ENCODE peak calls at places on chromosomes 6 and 20, in nine cellular contexts. One of them, this sample, is unnamed.

GRCh38 chr6:6856538-6857523 is 250.9 kb upstream of the RREB1 start:
- DNase-seq in activated T-helper 2 cell treated with anti-CD3 and anti-CD28 coated beads, Interferon-gamma antibody, Interleukin-2, Interleukin-4, amounts not matched to agents 10 μg/mL and 5 μg/mL and 100 μg/mL, durations not matched to agents 14 hours and 24 hours and 36 hours: peak; percentile 33
- DNase-seq in mesenteric fat pad: no peak
- DNase-seq in EL: peak; percentile 38
- DNase-seq in CD14-positive monocyte: peak; percentile 81
- DNase-seq in NCI-H510A treated with DMSO at 0.1 percent for 48 hours: peak; percentile 3
- DNase-seq in midbrain: peak; percentile 22
- DNase-seq in activated CD4-positive, alpha-beta T cell treated with anti-CD3 and anti-CD28 coated beads, Interleukin-2, amount 50 U/mL, for 24 hours: peak; percentile 32
- DNase-seq in endothelial cell of umbilical vein: no peak
- DNase-seq in this sample: no peak

GRCh38 chr6:76697585-76697984 is 625.1 kb upstream of the IMPG1 start:
- DNase-seq in activated CD4-positive, alpha-beta T cell treated with anti-CD3 and anti-CD28 coated beads, Interleukin-2, amount 50 U/mL, for 24 hours: no peak
- DNase-seq in endothelial cell of umbilical vein: peak; percentile 64
- DNase-seq in EL: peak; percentile 31
- DNase-seq in mesenteric fat pad: no peak
- DNase-seq in NCI-H510A treated with DMSO at 0.1 percent for 48 hours: no peak
- DNase-seq in activated T-helper 2 cell treated with anti-CD3 and anti-CD28 coated beads, Interferon-gamma antibody, Interleukin-2, Interleukin-4, amounts not matched to agents 10 μg/mL and 5 μg/mL and 100 μg/mL, durations not matched to agents 14 hours and 24 hours and 36 hours: no peak
- DNase-seq in CD14-positive monocyte: no peak
- DNase-seq in midbrain: no peak
- DNase-seq in this sample: no peak

GRCh38 chr6:43804550-43805223 is 34.7 kb downstream of the VEGFA start:
- DNase-seq in activated T-helper 2 cell treated with anti-CD3 and anti-CD28 coated beads, Interferon-gamma antibody, Interleukin-2, Interleukin-4, amounts not matched to agents 10 μg/mL and 5 μg/mL and 100 μg/mL, durations not matched to agents 14 hours and 24 hours and 36 hours: no peak
- DNase-seq in mesenteric fat pad: no peak
- DNase-seq in EL: no peak
- DNase-seq in midbrain: no peak
- DNase-seq in CD14-positive monocyte: no peak
- DNase-seq in endothelial cell of umbilical vein: no peak
- DNase-seq in NCI-H510A treated with DMSO at 0.1 percent for 48 hours: peak; percentile 30
- DNase-seq in activated CD4-positive, alpha-beta T cell treated with anti-CD3 and anti-CD28 coated beads, Interleukin-2, amount 50 U/mL, for 24 hours: no peak
- DNase-seq in this sample: peak; percentile 85

GRCh38 chr6:44556046-44556445 is 168.5 kb downstream of the CDC5L start:
- DNase-seq in NCI-H510A treated with DMSO at 0.1 percent for 48 hours: no peak
- DNase-seq in CD14-positive monocyte: no peak
- DNase-seq in activated T-helper 2 cell treated with anti-CD3 and anti-CD28 coated beads, Interferon-gamma antibody, Interleukin-2, Interleukin-4, amounts not matched to agents 10 μg/mL and 5 μg/mL and 100 μg/mL, durations not matched to agents 14 hours and 24 hours and 36 hours: no peak
- DNase-seq in mesenteric fat pad: no peak
- DNase-seq in EL: peak; percentile 11
- DNase-seq in midbrain: no peak
- DNase-seq in activated CD4-positive, alpha-beta T cell treated with anti-CD3 and anti-CD28 coated beads, Interleukin-2, amount 50 U/mL, for 24 hours: no peak
- DNase-seq in endothelial cell of umbilical vein: no peak
- DNase-seq in this sample: no peak

GRCh38 chr6:140979642-140980091 is 1153.1 kb upstream of the GJE1 start:
- DNase-seq in mesenteric fat pad: no peak
- DNase-seq in EL: peak; percentile 72
- DNase-seq in CD14-positive monocyte: no peak
- DNase-seq in NCI-H510A treated with DMSO at 0.1 percent for 48 hours: no peak
- DNase-seq in midbrain: no peak
- DNase-seq in endothelial cell of umbilical vein: peak; percentile 98
- DNase-seq in activated T-helper 2 cell treated with anti-CD3 and anti-CD28 coated beads, Interferon-gamma antibody, Interleukin-2, Interleukin-4, amounts not matched to agents 10 μg/mL and 5 μg/mL and 100 μg/mL, durations not matched to agents 14 hours and 24 hours and 36 hours: no peak
- DNase-seq in activated CD4-positive, alpha-beta T cell treated with anti-CD3 and anti-CD28 coated beads, Interleukin-2, amount 50 U/mL, for 24 hours: no peak
- DNase-seq in this sample: no peak

GRCh38 chr20:59743767-59744485 is 139.6 kb downstream of the PHACTR3 start:
- DNase-seq in mesenteric fat pad: no peak
- DNase-seq in activated CD4-positive, alpha-beta T cell treated with anti-CD3 and anti-CD28 coated beads, Interleukin-2, amount 50 U/mL, for 24 hours: no peak
- DNase-seq in activated T-helper 2 cell treated with anti-CD3 and anti-CD28 coated beads, Interferon-gamma antibody, Interleukin-2, Interleukin-4, amounts not matched to agents 10 μg/mL and 5 μg/mL and 100 μg/mL, durations not matched to agents 14 hours and 24 hours and 36 hours: no peak
- DNase-seq in endothelial cell of umbilical vein: no peak
- DNase-seq in CD14-positive monocyte: no peak
- DNase-seq in midbrain: no peak
- DNase-seq in EL: no peak
- DNase-seq in NCI-H510A treated with DMSO at 0.1 percent for 48 hours: no peak
- DNase-seq in this sample: no peak

GRCh38 chr6:39250507-39250906 is 21.2 kb upstream of the KCNK5 start:
- DNase-seq in activated CD4-positive, alpha-beta T cell treated with anti-CD3 and anti-CD28 coated beads, Interleukin-2, amount 50 U/mL, for 24 hours: no peak
- DNase-seq in EL: no peak
- DNase-seq in CD14-positive monocyte: no peak
- DNase-seq in endothelial cell of umbilical vein: no peak
- DNase-seq in mesenteric fat pad: no peak
- DNase-seq in midbrain: no peak
- DNase-seq in activated T-helper 2 cell treated with anti-CD3 and anti-CD28 coated beads, Interferon-gamma antibody, Interleukin-2, Interleukin-4, amounts not matched to agents 10 μg/mL and 5 μg/mL and 100 μg/mL, durations not matched to agents 14 hours and 24 hours and 36 hours: no peak
- DNase-seq in NCI-H510A treated with DMSO at 0.1 percent for 48 hours: no peak
- DNase-seq in this sample: no peak

GRCh38 chr6:41691426-41692079 is 43.9 kb downstream of the TFEB start:
- DNase-seq in NCI-H510A treated with DMSO at 0.1 percent for 48 hours: no peak
- DNase-seq in activated CD4-positive, alpha-beta T cell treated with anti-CD3 and anti-CD28 coated beads, Interleukin-2, amount 50 U/mL, for 24 hours: no peak
- DNase-seq in midbrain: no peak
- DNase-seq in activated T-helper 2 cell treated with anti-CD3 and anti-CD28 coated beads, Interferon-gamma antibody, Interleukin-2, Interleukin-4, amounts not matched to agents 10 μg/mL and 5 μg/mL and 100 μg/mL, durations not matched to agents 14 hours and 24 hours and 36 hours: no peak
- DNase-seq in EL: no peak
- DNase-seq in endothelial cell of umbilical vein: no peak
- DNase-seq in CD14-positive monocyte: peak; percentile 10
- DNase-seq in mesenteric fat pad: no peak
- DNase-seq in this sample: no peak

GRCh38 chr6:123022980-123023379 is 26.9 kb downstream of the CLVS2 start:
- DNase-seq in CD14-positive monocyte: no peak
- DNase-seq in EL: no peak
- DNase-seq in activated CD4-positive, alpha-beta T cell treated with anti-CD3 and anti-CD28 coated beads, Interleukin-2, amount 50 U/mL, for 24 hours: no peak
- DNase-seq in NCI-H510A treated with DMSO at 0.1 percent for 48 hours: no peak
- DNase-seq in endothelial cell of umbilical vein: no peak
- DNase-seq in mesenteric fat pad: no peak
- DNase-seq in midbrain: no peak
- DNase-seq in activated T-helper 2 cell treated with anti-CD3 and anti-CD28 coated beads, Interferon-gamma antibody, Interleukin-2, Interleukin-4, amounts not matched to agents 10 μg/mL and 5 μg/mL and 100 μg/mL, durations not matched to agents 14 hours and 24 hours and 36 hours: no peak
- DNase-seq in this sample: no peak

GRCh38 chr6:132623446-132623845 is 629 bp downstream of the TAAR2 start:
- DNase-seq in CD14-positive monocyte: no peak
- DNase-seq in endothelial cell of umbilical vein: no peak
- DNase-seq in NCI-H510A treated with DMSO at 0.1 percent for 48 hours: no peak
- DNase-seq in activated CD4-positive, alpha-beta T cell treated with anti-CD3 and anti-CD28 coated beads, Interleukin-2, amount 50 U/mL, for 24 hours: no peak
- DNase-seq in mesenteric fat pad: no peak
- DNase-seq in activated T-helper 2 cell treated with anti-CD3 and anti-CD28 coated beads, Interferon-gamma antibody, Interleukin-2, Interleukin-4, amounts not matched to agents 10 μg/mL and 5 μg/mL and 100 μg/mL, durations not matched to agents 14 hours and 24 hours and 36 hours: no peak
- DNase-seq in EL: no peak
- DNase-seq in midbrain: no peak
- DNase-seq in this sample: no peak

GRCh38 chr20:11777861-11778570 is 139.7 kb upstream of the BTBD3 start:
- DNase-seq in activated T-helper 2 cell treated with anti-CD3 and anti-CD28 coated beads, Interferon-gamma antibody, Interleukin-2, Interleukin-4, amounts not matched to agents 10 μg/mL and 5 μg/mL and 100 μg/mL, durations not matched to agents 14 hours and 24 hours and 36 hours: no peak
- DNase-seq in activated CD4-positive, alpha-beta T cell treated with anti-CD3 and anti-CD28 coated beads, Interleukin-2, amount 50 U/mL, for 24 hours: no peak
- DNase-seq in NCI-H510A treated with DMSO at 0.1 percent for 48 hours: no peak
- DNase-seq in midbrain: no peak
- DNase-seq in endothelial cell of umbilical vein: peak; percentile 79
- DNase-seq in mesenteric fat pad: no peak
- DNase-seq in EL: peak; percentile 68
- DNase-seq in CD14-positive monocyte: no peak
- DNase-seq in this sample: no peak

GRCh38 chr6:33374359-33374910 is 17.2 kb upstream of the KIFC1 start:
- DNase-seq in activated CD4-positive, alpha-beta T cell treated with anti-CD3 and anti-CD28 coated beads, Interleukin-2, amount 50 U/mL, for 24 hours: no peak
- DNase-seq in CD14-positive monocyte: no peak
- DNase-seq in activated T-helper 2 cell treated with anti-CD3 and anti-CD28 coated beads, Interferon-gamma antibody, Interleukin-2, Interleukin-4, amounts not matched to agents 10 μg/mL and 5 μg/mL and 100 μg/mL, durations not matched to agents 14 hours and 24 hours and 36 hours: no peak
- DNase-seq in mesenteric fat pad: no peak
- DNase-seq in EL: no peak
- DNase-seq in NCI-H510A treated with DMSO at 0.1 percent for 48 hours: no peak
- DNase-seq in endothelial cell of umbilical vein: no peak
- DNase-seq in midbrain: no peak
- DNase-seq in this sample: no peak

GRCh38 chr20:25191689-25192088 is 3.8 kb upstream of the ENTPD6 start:
- DNase-seq in activated T-helper 2 cell treated with anti-CD3 and anti-CD28 coated beads, Interferon-gamma antibody, Interleukin-2, Interleukin-4, amounts not matched to agents 10 μg/mL and 5 μg/mL and 100 μg/mL, durations not matched to agents 14 hours and 24 hours and 36 hours: no peak
- DNase-seq in CD14-positive monocyte: no peak
- DNase-seq in midbrain: no peak
- DNase-seq in endothelial cell of umbilical vein: no peak
- DNase-seq in mesenteric fat pad: no peak
- DNase-seq in EL: no peak
- DNase-seq in activated CD4-positive, alpha-beta T cell treated with anti-CD3 and anti-CD28 coated beads, Interleukin-2, amount 50 U/mL, for 24 hours: no peak
- DNase-seq in NCI-H510A treated with DMSO at 0.1 percent for 48 hours: no peak
- DNase-seq in this sample: no peak

GRCh38 chr20:63947638-63948456 is 8.4 kb downstream of the UCKL1 start:
- DNase-seq in endothelial cell of umbilical vein: no peak
- DNase-seq in EL: no peak
- DNase-seq in midbrain: peak; percentile 38
- DNase-seq in activated T-helper 2 cell treated with anti-CD3 and anti-CD28 coated beads, Interferon-gamma antibody, Interleukin-2, Interleukin-4, amounts not matched to agents 10 μg/mL and 5 μg/mL and 100 μg/mL, durations not matched to agents 14 hours and 24 hours and 36 hours: no peak
- DNase-seq in mesenteric fat pad: no peak
- DNase-seq in NCI-H510A treated with DMSO at 0.1 percent for 48 hours: no peak
- DNase-seq in activated CD4-positive, alpha-beta T cell treated with anti-CD3 and anti-CD28 coated beads, Interleukin-2, amount 50 U/mL, for 24 hours: no peak
- DNase-seq in CD14-positive monocyte: no peak
- DNase-seq in this sample: no peak

GRCh38 chr20:63819224-63819917 is 11.7 kb downstream of the ZBTB46 start:
- DNase-seq in activated T-helper 2 cell treated with anti-CD3 and anti-CD28 coated beads, Interferon-gamma antibody, Interleukin-2, Interleukin-4, amounts not matched to agents 10 μg/mL and 5 μg/mL and 100 μg/mL, durations not matched to agents 14 hours and 24 hours and 36 hours: no peak
- DNase-seq in NCI-H510A treated with DMSO at 0.1 percent for 48 hours: no peak
- DNase-seq in midbrain: no peak
- DNase-seq in endothelial cell of umbilical vein: peak; percentile 26
- DNase-seq in CD14-positive monocyte: no peak
- DNase-seq in EL: peak; percentile 39
- DNase-seq in mesenteric fat pad: no peak
- DNase-seq in activated CD4-positive, alpha-beta T cell treated with anti-CD3 and anti-CD28 coated beads, Interleukin-2, amount 50 U/mL, for 24 hours: no peak
- DNase-seq in this sample: peak; percentile 72

GRCh38 chr6:169212436-169212835 is 41.2 kb downstream of the THBS2 start:
- DNase-seq in NCI-H510A treated with DMSO at 0.1 percent for 48 hours: no peak
- DNase-seq in CD14-positive monocyte: no peak
- DNase-seq in endothelial cell of umbilical vein: peak; percentile 31
- DNase-seq in midbrain: no peak
- DNase-seq in activated CD4-positive, alpha-beta T cell treated with anti-CD3 and anti-CD28 coated beads, Interleukin-2, amount 50 U/mL, for 24 hours: no peak
- DNase-seq in mesenteric fat pad: no peak
- DNase-seq in activated T-helper 2 cell treated with anti-CD3 and anti-CD28 coated beads, Interferon-gamma antibody, Interleukin-2, Interleukin-4, amounts not matched to agents 10 μg/mL and 5 μg/mL and 100 μg/mL, durations not matched to agents 14 hours and 24 hours and 36 hours: no peak
- DNase-seq in EL: no peak
- DNase-seq in this sample: no peak

GRCh38 chr6:86477510-86478166 is 459.7 kb upstream of the HTR1E start:
- DNase-seq in activated T-helper 2 cell treated with anti-CD3 and anti-CD28 coated beads, Interferon-gamma antibody, Interleukin-2, Interleukin-4, amounts not matched to agents 10 μg/mL and 5 μg/mL and 100 μg/mL, durations not matched to agents 14 hours and 24 hours and 36 hours: no peak
- DNase-seq in activated CD4-positive, alpha-beta T cell treated with anti-CD3 and anti-CD28 coated beads, Interleukin-2, amount 50 U/mL, for 24 hours: no peak
- DNase-seq in NCI-H510A treated with DMSO at 0.1 percent for 48 hours: peak; percentile 23
- DNase-seq in mesenteric fat pad: no peak
- DNase-seq in CD14-positive monocyte: no peak
- DNase-seq in midbrain: no peak
- DNase-seq in endothelial cell of umbilical vein: no peak
- DNase-seq in EL: no peak
- DNase-seq in this sample: no peak

GRCh38 chr20:10660661-10661060 is 13.1 kb downstream of the JAG1 start:
- DNase-seq in CD14-positive monocyte: no peak
- DNase-seq in activated T-helper 2 cell treated with anti-CD3 and anti-CD28 coated beads, Interferon-gamma antibody, Interleukin-2, Interleukin-4, amounts not matched to agents 10 μg/mL and 5 μg/mL and 100 μg/mL, durations not matched to agents 14 hours and 24 hours and 36 hours: no peak
- DNase-seq in mesenteric fat pad: peak; percentile 83
- DNase-seq in NCI-H510A treated with DMSO at 0.1 percent for 48 hours: no peak
- DNase-seq in activated CD4-positive, alpha-beta T cell treated with anti-CD3 and anti-CD28 coated beads, Interleukin-2, amount 50 U/mL, for 24 hours: no peak
- DNase-seq in midbrain: no peak
- DNase-seq in EL: peak; percentile 24
- DNase-seq in endothelial cell of umbilical vein: no peak
- DNase-seq in this sample: no peak

GRCh38 chr20:21725892-21726291 is 20.4 kb downstream of the PAX1 start:
- DNase-seq in midbrain: no peak
- DNase-seq in NCI-H510A treated with DMSO at 0.1 percent for 48 hours: no peak
- DNase-seq in endothelial cell of umbilical vein: no peak
- DNase-seq in CD14-positive monocyte: no peak
- DNase-seq in EL: no peak
- DNase-seq in activated T-helper 2 cell treated with anti-CD3 and anti-CD28 coated beads, Interferon-gamma antibody, Interleukin-2, Interleukin-4, amounts not matched to agents 10 μg/mL and 5 μg/mL and 100 μg/mL, durations not matched to agents 14 hours and 24 hours and 36 hours: no peak
- DNase-seq in mesenteric fat pad: no peak
- DNase-seq in activated CD4-positive, alpha-beta T cell treated with anti-CD3 and anti-CD28 coated beads, Interleukin-2, amount 50 U/mL, for 24 hours: no peak
- DNase-seq in this sample: no peak

GRCh38 chr6:134740473-134741192 is 209.3 kb downstream of the ALDH8A1 start:
- DNase-seq in CD14-positive monocyte: no peak
- DNase-seq in activated CD4-positive, alpha-beta T cell treated with anti-CD3 and anti-CD28 coated beads, Interleukin-2, amount 50 U/mL, for 24 hours: no peak
- DNase-seq in NCI-H510A treated with DMSO at 0.1 percent for 48 hours: no peak
- DNase-seq in midbrain: no peak
- DNase-seq in activated T-helper 2 cell treated with anti-CD3 and anti-CD28 coated beads, Interferon-gamma antibody, Interleukin-2, Interleukin-4, amounts not matched to agents 10 μg/mL and 5 μg/mL and 100 μg/mL, durations not matched to agents 14 hours and 24 hours and 36 hours: no peak
- DNase-seq in mesenteric fat pad: no peak
- DNase-seq in endothelial cell of umbilical vein: peak; percentile 84
- DNase-seq in EL: peak; percentile 71
- DNase-seq in this sample: no peak

GRCh38 chr6:168032383-168032760 is 34.9 kb downstream of the KIF25 start:
- DNase-seq in mesenteric fat pad: peak; percentile 51
- DNase-seq in NCI-H510A treated with DMSO at 0.1 percent for 48 hours: no peak
- DNase-seq in activated T-helper 2 cell treated with anti-CD3 and anti-CD28 coated beads, Interferon-gamma antibody, Interleukin-2, Interleukin-4, amounts not matched to agents 10 μg/mL and 5 μg/mL and 100 μg/mL, durations not matched to agents 14 hours and 24 hours and 36 hours: no peak
- DNase-seq in activated CD4-positive, alpha-beta T cell treated with anti-CD3 and anti-CD28 coated beads, Interleukin-2, amount 50 U/mL, for 24 hours: no peak
- DNase-seq in endothelial cell of umbilical vein: no peak
- DNase-seq in CD14-positive monocyte: no peak
- DNase-seq in EL: peak; percentile 88
- DNase-seq in midbrain: no peak
- DNase-seq in this sample: no peak

GRCh38 chr6:167279766-167280440 is 11.2 kb upstream of the UNC93A start:
- DNase-seq in activated CD4-positive, alpha-beta T cell treated with anti-CD3 and anti-CD28 coated beads, Interleukin-2, amount 50 U/mL, for 24 hours: no peak
- DNase-seq in mesenteric fat pad: no peak
- DNase-seq in CD14-positive monocyte: no peak
- DNase-seq in endothelial cell of umbilical vein: no peak
- DNase-seq in midbrain: no peak
- DNase-seq in EL: no peak
- DNase-seq in activated T-helper 2 cell treated with anti-CD3 and anti-CD28 coated beads, Interferon-gamma antibody, Interleukin-2, Interleukin-4, amounts not matched to agents 10 μg/mL and 5 μg/mL and 100 μg/mL, durations not matched to agents 14 hours and 24 hours and 36 hours: no peak
- DNase-seq in NCI-H510A treated with DMSO at 0.1 percent for 48 hours: no peak
- DNase-seq in this sample: no peak

GRCh38 chr20:8749986-8750385 is 318.9 kb upstream of the PLCB4 start:
- DNase-seq in NCI-H510A treated with DMSO at 0.1 percent for 48 hours: no peak
- DNase-seq in mesenteric fat pad: no peak
- DNase-seq in EL: peak; percentile 61
- DNase-seq in activated CD4-positive, alpha-beta T cell treated with anti-CD3 and anti-CD28 coated beads, Interleukin-2, amount 50 U/mL, for 24 hours: no peak
- DNase-seq in midbrain: no peak
- DNase-seq in endothelial cell of umbilical vein: no peak
- DNase-seq in activated T-helper 2 cell treated with anti-CD3 and anti-CD28 coated beads, Interferon-gamma antibody, Interleukin-2, Interleukin-4, amounts not matched to agents 10 μg/mL and 5 μg/mL and 100 μg/mL, durations not matched to agents 14 hours and 24 hours and 36 hours: no peak
- DNase-seq in CD14-positive monocyte: no peak
- DNase-seq in this sample: no peak

GRCh38 chr20:63291811-63292210 is 1.2 kb upstream of the COL20A1 start:
- DNase-seq in endothelial cell of umbilical vein: no peak
- DNase-seq in NCI-H510A treated with DMSO at 0.1 percent for 48 hours: no peak
- DNase-seq in activated CD4-positive, alpha-beta T cell treated with anti-CD3 and anti-CD28 coated beads, Interleukin-2, amount 50 U/mL, for 24 hours: no peak
- DNase-seq in midbrain: no peak
- DNase-seq in mesenteric fat pad: no peak
- DNase-seq in EL: no peak
- DNase-seq in activated T-helper 2 cell treated with anti-CD3 and anti-CD28 coated beads, Interferon-gamma antibody, Interleukin-2, Interleukin-4, amounts not matched to agents 10 μg/mL and 5 μg/mL and 100 μg/mL, durations not matched to agents 14 hours and 24 hours and 36 hours: no peak
- DNase-seq in CD14-positive monocyte: no peak
- DNase-seq in this sample: no peak

GRCh38 chr6:40274058-40274457 is 313.1 kb downstream of the LRFN2 start:
- DNase-seq in EL: no peak
- DNase-seq in CD14-positive monocyte: no peak
- DNase-seq in activated T-helper 2 cell treated with anti-CD3 and anti-CD28 coated beads, Interferon-gamma antibody, Interleukin-2, Interleukin-4, amounts not matched to agents 10 μg/mL and 5 μg/mL and 100 μg/mL, durations not matched to agents 14 hours and 24 hours and 36 hours: no peak
- DNase-seq in NCI-H510A treated with DMSO at 0.1 percent for 48 hours: no peak
- DNase-seq in endothelial cell of umbilical vein: no peak
- DNase-seq in midbrain: no peak
- DNase-seq in activated CD4-positive, alpha-beta T cell treated with anti-CD3 and anti-CD28 coated beads, Interleukin-2, amount 50 U/mL, for 24 hours: no peak
- DNase-seq in mesenteric fat pad: no peak
- DNase-seq in this sample: no peak

GRCh38 chr6:105835373-105835772 is 250.8 kb upstream of the PRDM1 start:
- DNase-seq in mesenteric fat pad: no peak
- DNase-seq in CD14-positive monocyte: no peak
- DNase-seq in endothelial cell of umbilical vein: peak; percentile 6
- DNase-seq in midbrain: no peak
- DNase-seq in EL: peak; percentile 21
- DNase-seq in activated CD4-positive, alpha-beta T cell treated with anti-CD3 and anti-CD28 coated beads, Interleukin-2, amount 50 U/mL, for 24 hours: no peak
- DNase-seq in activated T-helper 2 cell treated with anti-CD3 and anti-CD28 coated beads, Interferon-gamma antibody, Interleukin-2, Interleukin-4, amounts not matched to agents 10 μg/mL and 5 μg/mL and 100 μg/mL, durations not matched to agents 14 hours and 24 hours and 36 hours: no peak
- DNase-seq in NCI-H510A treated with DMSO at 0.1 percent for 48 hours: no peak
- DNase-seq in this sample: peak; percentile 31

GRCh38 chr6:43378631-43379030 is 9.2 kb upstream of the ZNF318 start:
- DNase-seq in activated T-helper 2 cell treated with anti-CD3 and anti-CD28 coated beads, Interferon-gamma antibody, Interleukin-2, Interleukin-4, amounts not matched to agents 10 μg/mL and 5 μg/mL and 100 μg/mL, durations not matched to agents 14 hours and 24 hours and 36 hours: no peak
- DNase-seq in mesenteric fat pad: no peak
- DNase-seq in midbrain: no peak
- DNase-seq in endothelial cell of umbilical vein: no peak
- DNase-seq in NCI-H510A treated with DMSO at 0.1 percent for 48 hours: peak; percentile 26
- DNase-seq in CD14-positive monocyte: no peak
- DNase-seq in EL: no peak
- DNase-seq in activated CD4-positive, alpha-beta T cell treated with anti-CD3 and anti-CD28 coated beads, Interleukin-2, amount 50 U/mL, for 24 hours: no peak
- DNase-seq in this sample: no peak

GRCh38 chr20:57397004-57397692 is 6.0 kb downstream of the RBM38 start:
- DNase-seq in midbrain: no peak
- DNase-seq in NCI-H510A treated with DMSO at 0.1 percent for 48 hours: no peak
- DNase-seq in CD14-positive monocyte: no peak
- DNase-seq in activated T-helper 2 cell treated with anti-CD3 and anti-CD28 coated beads, Interferon-gamma antibody, Interleukin-2, Interleukin-4, amounts not matched to agents 10 μg/mL and 5 μg/mL and 100 μg/mL, durations not matched to agents 14 hours and 24 hours and 36 hours: no peak
- DNase-seq in endothelial cell of umbilical vein: no peak
- DNase-seq in activated CD4-positive, alpha-beta T cell treated with anti-CD3 and anti-CD28 coated beads, Interleukin-2, amount 50 U/mL, for 24 hours: no peak
- DNase-seq in EL: no peak
- DNase-seq in mesenteric fat pad: no peak
- DNase-seq in this sample: no peak

GRCh38 chr20:50251992-50252491 is 61.4 kb downstream of the CEBPB start:
- DNase-seq in midbrain: no peak
- DNase-seq in activated T-helper 2 cell treated with anti-CD3 and anti-CD28 coated beads, Interferon-gamma antibody, Interleukin-2, Interleukin-4, amounts not matched to agents 10 μg/mL and 5 μg/mL and 100 μg/mL, durations not matched to agents 14 hours and 24 hours and 36 hours: no peak
- DNase-seq in endothelial cell of umbilical vein: no peak
- DNase-seq in mesenteric fat pad: no peak
- DNase-seq in activated CD4-positive, alpha-beta T cell treated with anti-CD3 and anti-CD28 coated beads, Interleukin-2, amount 50 U/mL, for 24 hours: no peak
- DNase-seq in CD14-positive monocyte: no peak
- DNase-seq in NCI-H510A treated with DMSO at 0.1 percent for 48 hours: no peak
- DNase-seq in EL: peak; percentile 72
- DNase-seq in this sample: no peak

GRCh38 chr6:57104350-57104749 is 14.4 kb downstream of the ZNF451 start:
- DNase-seq in NCI-H510A treated with DMSO at 0.1 percent for 48 hours: no peak
- DNase-seq in midbrain: no peak
- DNase-seq in CD14-positive monocyte: no peak
- DNase-seq in activated CD4-positive, alpha-beta T cell treated with anti-CD3 and anti-CD28 coated beads, Interleukin-2, amount 50 U/mL, for 24 hours: no peak
- DNase-seq in mesenteric fat pad: no peak
- DNase-seq in EL: no peak
- DNase-seq in endothelial cell of umbilical vein: no peak
- DNase-seq in activated T-helper 2 cell treated with anti-CD3 and anti-CD28 coated beads, Interferon-gamma antibody, Interleukin-2, Interleukin-4, amounts not matched to agents 10 μg/mL and 5 μg/mL and 100 μg/mL, durations not matched to agents 14 hours and 24 hours and 36 hours: no peak
- DNase-seq in this sample: no peak

GRCh38 chr6:31576897-31577341 is 1.6 kb downstream of the TNF start:
- DNase-seq in CD14-positive monocyte: no peak
- DNase-seq in NCI-H510A treated with DMSO at 0.1 percent for 48 hours: no peak
- DNase-seq in activated T-helper 2 cell treated with anti-CD3 and anti-CD28 coated beads, Interferon-gamma antibody, Interleukin-2, Interleukin-4, amounts not matched to agents 10 μg/mL and 5 μg/mL and 100 μg/mL, durations not matched to agents 14 hours and 24 hours and 36 hours: peak; percentile 54
- DNase-seq in endothelial cell of umbilical vein: no peak
- DNase-seq in midbrain: no peak
- DNase-seq in mesenteric fat pad: no peak
- DNase-seq in activated CD4-positive, alpha-beta T cell treated with anti-CD3 and anti-CD28 coated beads, Interleukin-2, amount 50 U/mL, for 24 hours: no peak
- DNase-seq in EL: no peak
- DNase-seq in this sample: no peak

This sample was measured in HepG2.